ENCODE peak calls at places on chromosomes 6 and 20, in five cellular contexts. K, A, N, P and H are unnamed samples.

GRCh38 chr6:105753184-105754097 is 332.7 kb upstream of the PRDM1 start:
- DNase-seq in N (no peak), P (no peak), A (no peak), K (no peak), H (no peak)

GRCh38 chr6:89146748-89147715 is 1.2 kb downstream of the PM20D2 start:
- DNase-seq in K (no peak), N (no peak), P (no peak), A (peak; percentile 35), H (peak; percentile 39)

GRCh38 chr20:63082939-63083735 is 76.4 kb upstream of the BHLHE23 start:
- DNase-seq in K (peak; percentile 83), P (peak; percentile 34), N (no peak), A (no peak), H (no peak)

GRCh38 chr6:127366281-127367022 is 23.0 kb upstream of the ECHDC1 start:
- DNase-seq in N (no peak), K (peak; percentile 89), A (no peak), P (peak; percentile 60), H (peak; percentile 92)

GRCh38 chr6:52904562-52905279 is 4.8 kb downstream of the GSTA3 start:
- DNase-seq in K (no peak), N (no peak), A (no peak), P (no peak), H (peak; percentile 27)

GRCh38 chr20:49724637-49725606 is 11.2 kb upstream of the B4GALT5 start:
- DNase-seq in N (peak; percentile 23), A (peak; percentile 53), P (peak; percentile 76), K (no peak), H (no peak)

GRCh38 chr6:153145591-153145990 is 14.5 kb upstream of the RGS17 start:
- DNase-seq in A (no peak), P (no peak), K (no peak), N (no peak), H (no peak)

GRCh38 chr6:31822038-31822821 is 5.3 kb upstream of the HSPA1B start:
- DNase-seq in K (peak; percentile 73), P (peak; percentile 93), N (peak; percentile 86), A (peak; percentile 87), H (peak; percentile 72)

GRCh38 chr6:108175592-108176279 is 9.9 kb downstream of the NR2E1 start:
- DNase-seq in P (no peak), A (peak; percentile 49), K (no peak), N (no peak), H (no peak)

GRCh38 chr20:6735913-6736845 is 31.3 kb upstream of the BMP2 start:
- DNase-seq in P (no peak), A (no peak), N (peak; percentile 17), K (no peak), H (no peak)

GRCh38 chr20:51034461-51034860 is 11.6 kb upstream of the KCNG1 start:
- DNase-seq in P (no peak), N (no peak), A (no peak), K (no peak), H (no peak)

GRCh38 chr20:8454137-8454712 is 322.2 kb downstream of the PLCB1 start:
- DNase-seq in A (no peak), K (no peak), N (no peak), P (no peak), H (peak; percentile 74)

GRCh38 chr6:135876048-135876447 is 24.5 kb downstream of the PDE7B start:
- DNase-seq in A (no peak), N (no peak), K (no peak), P (no peak), H (no peak)

GRCh38 chr6:97394160-97394748 is 111.2 kb upstream of the MMS22L start:
- DNase-seq in K (no peak), A (peak; percentile 36), N (no peak), P (no peak), H (peak; percentile 81)

GRCh38 chr6:1745814-1746213 is 136.1 kb downstream of the FOXC1 start:
- DNase-seq in P (no peak), N (no peak), K (no peak), A (no peak), H (no peak)

DNA sequence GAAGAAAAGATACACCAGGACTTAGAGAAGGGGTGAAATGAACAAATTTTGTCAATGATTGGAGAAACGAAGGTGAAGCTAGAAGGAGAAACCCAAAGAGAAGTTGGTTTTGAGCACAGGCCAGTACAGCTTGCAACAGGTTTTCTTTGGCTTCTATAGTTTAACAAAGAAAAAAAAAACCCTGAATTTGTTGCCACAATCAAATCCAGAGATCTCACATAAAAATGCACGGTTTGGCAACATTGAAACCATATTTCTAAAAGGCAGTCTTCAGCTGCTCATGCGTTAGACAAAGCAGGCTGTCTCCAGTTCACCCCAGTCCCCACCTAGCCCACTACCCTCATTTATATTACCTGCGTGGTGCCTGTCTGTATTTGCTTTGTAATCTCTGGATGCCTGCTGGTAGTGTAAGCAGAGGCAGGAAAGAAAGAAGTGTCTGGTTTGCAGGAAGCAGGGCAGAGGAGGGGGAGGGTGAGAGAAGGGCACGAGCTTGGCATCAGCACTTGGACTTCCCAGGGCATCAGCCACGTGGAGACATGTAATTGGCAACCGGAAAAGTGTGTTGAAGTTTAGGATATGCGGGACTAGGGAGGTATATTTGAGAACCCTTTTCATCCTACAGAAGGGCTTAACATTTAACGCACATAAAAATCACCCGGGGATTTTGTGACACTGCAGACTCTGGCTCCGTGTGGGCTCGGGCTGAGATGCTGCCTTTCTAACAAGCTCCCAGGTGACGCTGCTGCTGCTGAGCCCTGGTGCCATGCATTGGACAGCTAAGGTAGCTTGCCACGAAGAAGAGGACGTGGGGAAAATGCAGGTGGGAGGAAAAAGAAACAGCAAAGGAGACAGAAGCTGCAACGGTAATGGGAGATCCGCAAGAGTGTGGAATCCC is 14.4 kb downstream of the PFDN4 start:
- DNase-seq in P (no peak), K (no peak), N (no peak), A (no peak), H (no peak)
- H3K27ac ChIP-seq in P (no peak overlapping the region), K (no peak overlapping the region), N (no peak overlapping the region), A (no peak overlapping the region), H (no peak overlapping the region)

DNA sequence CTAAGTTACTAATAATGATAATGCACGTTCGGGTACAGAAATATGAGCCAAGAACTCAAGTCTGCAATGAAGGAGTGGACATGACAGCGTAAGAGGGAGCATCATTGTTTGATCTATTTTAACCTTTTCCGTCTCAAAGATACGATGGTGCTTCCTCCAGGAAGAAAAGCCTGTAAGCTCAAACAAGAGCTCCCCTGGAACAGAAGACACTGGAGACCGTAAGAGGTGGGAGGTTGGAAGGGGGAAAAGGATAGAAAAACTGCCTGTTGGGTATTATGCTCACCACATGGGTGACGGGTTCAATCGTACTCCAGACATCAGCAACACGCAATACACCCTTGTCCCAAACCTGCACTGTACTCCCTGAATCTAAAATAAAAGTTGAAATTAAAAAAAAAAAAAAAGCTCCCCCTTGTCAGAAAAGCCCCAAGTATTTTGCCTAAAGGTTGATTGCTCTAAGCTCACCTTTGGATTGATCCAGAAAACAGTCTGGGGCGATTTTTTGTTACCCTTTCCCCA is 180.5 kb downstream of the TRIM27 start:
- DNase-seq in N (no peak), K (no peak), P (no peak), A (no peak), H (no peak)
- H3K4me3 ChIP-seq in N (no peak overlapping the region), K (no peak overlapping the region), P (no peak overlapping the region), A (no peak overlapping the region), H (no peak overlapping the region)

DNA sequence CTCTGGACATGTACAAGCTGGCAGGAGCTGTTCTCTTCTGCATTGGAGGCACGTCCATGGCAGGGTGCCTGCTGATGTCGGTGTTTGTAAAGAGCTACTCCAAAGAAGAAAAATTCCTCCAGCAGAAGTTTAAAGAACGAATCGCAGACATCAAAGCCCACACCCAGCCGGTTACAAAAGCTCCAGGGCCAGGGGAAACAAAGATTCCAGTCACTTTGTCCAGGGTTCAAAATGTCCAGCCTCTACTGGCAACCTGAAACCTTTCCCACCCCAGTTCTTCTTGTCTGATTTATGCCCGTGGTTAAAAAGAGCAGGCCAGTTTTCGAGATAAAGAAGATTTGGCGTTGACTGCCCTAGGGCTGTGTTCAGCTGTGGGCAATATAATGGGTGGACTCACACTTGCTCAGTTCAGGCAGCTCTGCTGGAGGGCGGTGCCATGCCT is 19.7 kb downstream of the NRSN1 start:
- DNase-seq in N (no peak), A (no peak), K (no peak), P (no peak), H (no peak)
- H3K27ac ChIP-seq in N (no peak overlapping the region), A (no peak overlapping the region), K (no peak overlapping the region), P (no peak overlapping the region), H (no peak overlapping the region)

GRCh38 chr20:57260065-57260958 is 6.1 kb downstream of the BMP7 start:
- DNase-seq in P (no peak), K (no peak), N (no peak), A (no peak), H (no peak)

GRCh38 chr20:57258055-57258454 is 8.4 kb downstream of the BMP7 start:
- DNase-seq in A (no peak), N (no peak), P (no peak), K (no peak), H (peak; percentile 38)

GRCh38 chr20:57260959-57261357 is 5.5 kb downstream of the BMP7 start:
- DNase-seq in N (no peak), K (no peak), A (no peak), P (no peak), H (no peak)

GRCh38 chr20:57261488-57262243 is 4.8 kb downstream of the BMP7 start:
- DNase-seq in K (no peak), P (no peak), N (no peak), A (no peak), H (no peak)

GRCh38 chr20:57259179-57260021 is 7.0 kb downstream of the BMP7 start:
- DNase-seq in P (no peak), K (no peak), A (no peak), N (no peak), H (peak; percentile 87)
- H3K4me3 ChIP-seq in P (no peak overlapping the region), K (no peak overlapping the region), A (no peak overlapping the region), N (no peak overlapping the region), H (no peak overlapping the region)

DNA sequence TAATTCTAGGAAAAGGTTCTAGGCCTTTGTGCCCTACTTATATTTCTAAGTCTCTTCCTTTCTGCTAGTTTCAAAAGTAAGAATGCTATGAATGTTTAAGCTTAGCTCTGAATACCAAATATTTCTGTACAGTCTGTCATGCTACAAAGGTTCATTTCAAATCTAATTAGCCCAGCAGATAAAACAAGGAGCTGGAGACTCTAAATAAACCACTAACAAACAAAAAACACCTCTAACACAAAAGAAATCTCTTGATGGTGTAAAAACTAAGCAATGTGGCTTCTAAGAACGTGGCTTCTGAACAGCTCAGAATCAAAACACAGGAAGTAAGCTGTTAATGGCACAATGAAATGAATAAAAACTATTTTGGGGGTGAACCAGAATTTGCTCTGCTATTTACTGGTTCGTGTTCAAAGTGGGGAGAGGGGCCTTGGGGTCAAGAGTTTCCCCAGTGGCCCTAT is 198.3 kb downstream of the BCAS1 start:
- DNase-seq in A (no peak), P (no peak), K (no peak), N (no peak), H (peak; percentile 39)
- H3K27ac ChIP-seq in A (no peak overlapping the region), P (no peak overlapping the region), K (no peak overlapping the region), N (no peak overlapping the region), H (peak overlapping the region; percentile 66)

GRCh38 chr6:12011276-12012112 is 618 bp upstream of the HIVEP1 start:
- DNase-seq in N (peak; percentile 97), K (peak; percentile 97), A (peak; percentile 99), P (peak; percentile 99), H (peak; percentile 97)
- H3K4me3 ChIP-seq in N (peak overlapping the region; percentile 87), K (peak overlapping the region; percentile 57), A (peak overlapping the region; percentile 92), P (peak overlapping the region; percentile 100), H (peak overlapping the region; percentile 82)

DNA sequence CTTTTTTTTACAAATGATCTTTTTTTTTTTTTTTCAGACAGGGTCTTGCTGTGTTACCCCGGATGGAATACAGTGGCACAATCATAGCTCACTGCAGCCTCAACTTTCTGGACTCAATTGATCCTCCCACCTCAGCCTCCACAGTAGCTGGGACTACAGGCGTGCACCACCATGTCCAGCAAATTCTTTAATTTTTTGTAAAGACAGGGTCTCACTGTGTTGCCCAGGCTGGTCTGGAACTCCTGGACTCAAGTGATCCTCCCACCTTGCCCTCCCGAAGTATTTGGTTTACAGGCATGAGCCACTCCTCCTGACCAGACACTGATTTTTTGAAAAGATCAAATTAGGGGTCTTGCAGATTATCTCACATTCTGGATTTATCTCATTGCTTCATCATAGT is 11.0 kb upstream of the MYBL2 start:
- DNase-seq in P (no peak), N (no peak), K (no peak), A (no peak), H (no peak)
- H3K27ac ChIP-seq in P (no peak overlapping the region), N (no peak overlapping the region), K (no peak overlapping the region), A (no peak overlapping the region), H (no peak overlapping the region)